ENCODE peak calls at places on chromosomes 13 and 19, in nine cellular contexts. One of them, this sample, is unnamed.
A peak's percentile ranks its signal among the peaks of the same experiment; 100 is the strongest.

GRCh38 chr13:100707818-100708740 is 33.5 kb upstream of the TMTC4 start:
- DNase-seq in NCI-H2171 treated with DMSO at 0.1 percent for 48 hours: no peak
- DNase-seq in SHP77: no peak
- DNase-seq in HTR-8/SVneo: no peak
- DNase-seq in NCI-H1436: no peak
- DNase-seq in progenitor cell of endocrine pancreas: no peak
- DNase-seq in retina: no peak
- DNase-seq in GM04503: no peak
- DNase-seq in HT-29: no peak
- DNase-seq in this sample: no peak

GRCh38 chr13:110921209-110921608 is 6.3 kb upstream of the ANKRD10 start:
- DNase-seq in NCI-H2171 treated with DMSO at 0.1 percent for 48 hours: no peak
- DNase-seq in SHP77: no peak
- DNase-seq in HTR-8/SVneo: no peak
- DNase-seq in NCI-H1436: no peak
- DNase-seq in progenitor cell of endocrine pancreas: no peak
- DNase-seq in retina: no peak
- DNase-seq in GM04503: no peak
- DNase-seq in HT-29: no peak
- DNase-seq in this sample: no peak

GRCh38 chr19:49869484-49870308 is 2.3 kb upstream of the PNKP start:
- DNase-seq in NCI-H2171 treated with DMSO at 0.1 percent for 48 hours: peak; percentile 100
- DNase-seq in SHP77: peak; percentile 99
- DNase-seq in HTR-8/SVneo: peak; percentile 95
- DNase-seq in NCI-H1436: peak; percentile 100
- DNase-seq in progenitor cell of endocrine pancreas: peak; percentile 92
- DNase-seq in retina: peak; percentile 99
- DNase-seq in GM04503: peak; percentile 100
- DNase-seq in HT-29: peak; percentile 100
- DNase-seq in this sample: peak; percentile 99

GRCh38 chr13:27374650-27375049 is 49.8 kb upstream of the GTF3A start:
- DNase-seq in NCI-H2171 treated with DMSO at 0.1 percent for 48 hours: peak; percentile 34
- DNase-seq in SHP77: peak; percentile 90
- DNase-seq in HTR-8/SVneo: peak; percentile 64
- DNase-seq in NCI-H1436: peak; percentile 57
- DNase-seq in progenitor cell of endocrine pancreas: peak; percentile 49
- DNase-seq in retina: peak; percentile 64
- DNase-seq in GM04503: peak; percentile 38
- DNase-seq in HT-29: peak; percentile 99
- DNase-seq in this sample: peak; percentile 70

GRCh38 chr19:30327331-30327730 is 44.9 kb upstream of the ZNF536 start:
- DNase-seq in NCI-H2171 treated with DMSO at 0.1 percent for 48 hours: no peak
- DNase-seq in SHP77: no peak
- DNase-seq in HTR-8/SVneo: no peak
- DNase-seq in NCI-H1436: no peak
- DNase-seq in progenitor cell of endocrine pancreas: no peak
- DNase-seq in retina: no peak
- DNase-seq in GM04503: no peak
- DNase-seq in HT-29: no peak
- DNase-seq in this sample: no peak

GRCh38 chr19:44737238-44738160 is 11.0 kb upstream of the BCL3 start:
- DNase-seq in NCI-H2171 treated with DMSO at 0.1 percent for 48 hours: no peak
- DNase-seq in SHP77: no peak
- DNase-seq in HTR-8/SVneo: no peak
- DNase-seq in NCI-H1436: no peak
- DNase-seq in progenitor cell of endocrine pancreas: no peak
- DNase-seq in retina: no peak
- DNase-seq in GM04503: no peak
- DNase-seq in HT-29: no peak
- DNase-seq in this sample: no peak

GRCh38 chr13:109500146-109500773 is 286.1 kb downstream of the IRS2 start:
- DNase-seq in NCI-H2171 treated with DMSO at 0.1 percent for 48 hours: no peak
- DNase-seq in SHP77: peak; percentile 50
- DNase-seq in HTR-8/SVneo: no peak
- DNase-seq in NCI-H1436: no peak
- DNase-seq in progenitor cell of endocrine pancreas: no peak
- DNase-seq in retina: peak; percentile 34
- DNase-seq in GM04503: no peak
- DNase-seq in HT-29: peak; percentile 30
- DNase-seq in this sample: no peak

GRCh38 chr13:30193279-30194234 is 113.8 kb downstream of the KATNAL1 start:
- DNase-seq in NCI-H2171 treated with DMSO at 0.1 percent for 48 hours: no peak
- DNase-seq in SHP77: no peak
- DNase-seq in HTR-8/SVneo: no peak
- DNase-seq in NCI-H1436: no peak
- DNase-seq in progenitor cell of endocrine pancreas: no peak
- DNase-seq in retina: no peak
- DNase-seq in GM04503: no peak
- DNase-seq in HT-29: no peak
- DNase-seq in this sample: no peak

GRCh38 chr13:77985866-77986636 is 67.4 kb upstream of the EDNRB start:
- DNase-seq in NCI-H2171 treated with DMSO at 0.1 percent for 48 hours: no peak
- DNase-seq in SHP77: no peak
- DNase-seq in HTR-8/SVneo: no peak
- DNase-seq in NCI-H1436: no peak
- DNase-seq in progenitor cell of endocrine pancreas: no peak
- DNase-seq in retina: no peak
- DNase-seq in GM04503: no peak
- DNase-seq in HT-29: no peak
- DNase-seq in this sample: no peak

GRCh38 chr19:18668744-18669523 is 14.5 kb upstream of the CRTC1 start:
- DNase-seq in NCI-H2171 treated with DMSO at 0.1 percent for 48 hours: no peak
- DNase-seq in SHP77: no peak
- DNase-seq in HTR-8/SVneo: no peak
- DNase-seq in NCI-H1436: no peak
- DNase-seq in progenitor cell of endocrine pancreas: no peak
- DNase-seq in retina: no peak
- DNase-seq in GM04503: no peak
- DNase-seq in HT-29: no peak
- DNase-seq in this sample: no peak

GRCh38 chr13:49113526-49114286 is 106.4 kb upstream of the MLNR start:
- DNase-seq in NCI-H2171 treated with DMSO at 0.1 percent for 48 hours: no peak
- DNase-seq in SHP77: no peak
- DNase-seq in HTR-8/SVneo: no peak
- DNase-seq in NCI-H1436: no peak
- DNase-seq in progenitor cell of endocrine pancreas: no peak
- DNase-seq in retina: no peak
- DNase-seq in GM04503: no peak
- DNase-seq in HT-29: no peak
- DNase-seq in this sample: no peak

GRCh38 chr13:109700176-109700575 is 86.2 kb downstream of the IRS2 start:
- DNase-seq in NCI-H2171 treated with DMSO at 0.1 percent for 48 hours: peak; percentile 96
- DNase-seq in SHP77: peak; percentile 86
- DNase-seq in HTR-8/SVneo: peak; percentile 33
- DNase-seq in NCI-H1436: peak; percentile 74
- DNase-seq in progenitor cell of endocrine pancreas: no peak
- DNase-seq in retina: no peak
- DNase-seq in GM04503: no peak
- DNase-seq in HT-29: peak; percentile 86
- DNase-seq in this sample: no peak

GRCh38 chr19:5407356-5407755 is 47.9 kb upstream of the ZNRF4 start:
- DNase-seq in NCI-H2171 treated with DMSO at 0.1 percent for 48 hours: peak; percentile 40
- DNase-seq in SHP77: no peak
- DNase-seq in HTR-8/SVneo: no peak
- DNase-seq in NCI-H1436: no peak
- DNase-seq in progenitor cell of endocrine pancreas: no peak
- DNase-seq in retina: no peak
- DNase-seq in GM04503: no peak
- DNase-seq in HT-29: peak; percentile 7
- DNase-seq in this sample: no peak

GRCh38 chr19:2180881-2181617 is 17.3 kb downstream of the DOT1L start:
- DNase-seq in NCI-H2171 treated with DMSO at 0.1 percent for 48 hours: no peak
- DNase-seq in SHP77: no peak
- DNase-seq in HTR-8/SVneo: no peak
- DNase-seq in NCI-H1436: no peak
- DNase-seq in progenitor cell of endocrine pancreas: no peak
- DNase-seq in retina: no peak
- DNase-seq in GM04503: no peak
- DNase-seq in HT-29: no peak
- DNase-seq in this sample: no peak

GRCh38 chr13:35162420-35162819 is 220.3 kb downstream of the NBEA start:
- DNase-seq in NCI-H2171 treated with DMSO at 0.1 percent for 48 hours: no peak
- DNase-seq in SHP77: no peak
- DNase-seq in HTR-8/SVneo: no peak
- DNase-seq in NCI-H1436: no peak
- DNase-seq in progenitor cell of endocrine pancreas: no peak
- DNase-seq in retina: no peak
- DNase-seq in GM04503: no peak
- DNase-seq in HT-29: no peak
- DNase-seq in this sample: peak; percentile 2

GRCh38 chr19:18093439-18094161 is 4.0 kb upstream of the MAST3 start:
- DNase-seq in NCI-H2171 treated with DMSO at 0.1 percent for 48 hours: peak; percentile 91
- DNase-seq in SHP77: no peak
- DNase-seq in HTR-8/SVneo: peak; percentile 69
- DNase-seq in NCI-H1436: no peak
- DNase-seq in progenitor cell of endocrine pancreas: no peak
- DNase-seq in retina: no peak
- DNase-seq in GM04503: no peak
- DNase-seq in HT-29: no peak
- DNase-seq in this sample: no peak

GRCh38 chr19:44925114-44925891 is 10.9 kb downstream of the APOC1 start:
- DNase-seq in NCI-H2171 treated with DMSO at 0.1 percent for 48 hours: no peak
- DNase-seq in SHP77: no peak
- DNase-seq in HTR-8/SVneo: no peak
- DNase-seq in NCI-H1436: no peak
- DNase-seq in progenitor cell of endocrine pancreas: no peak
- DNase-seq in retina: no peak
- DNase-seq in GM04503: no peak
- DNase-seq in HT-29: no peak
- DNase-seq in this sample: no peak

GRCh38 chr13:28636677-28637317 is 22.1 kb upstream of the POMP start:
- DNase-seq in NCI-H2171 treated with DMSO at 0.1 percent for 48 hours: peak; percentile 12
- DNase-seq in SHP77: peak; percentile 43
- DNase-seq in HTR-8/SVneo: peak; percentile 42
- DNase-seq in NCI-H1436: no peak
- DNase-seq in progenitor cell of endocrine pancreas: peak; percentile 31
- DNase-seq in retina: peak; percentile 51
- DNase-seq in GM04503: no peak
- DNase-seq in HT-29: peak; percentile 89
- DNase-seq in this sample: peak; percentile 23

GRCh38 chr13:81487151-81487550 is 1146.2 kb upstream of the SPRY2 start:
- DNase-seq in NCI-H2171 treated with DMSO at 0.1 percent for 48 hours: no peak
- DNase-seq in SHP77: peak; percentile 10
- DNase-seq in HTR-8/SVneo: peak; percentile 0
- DNase-seq in NCI-H1436: peak; percentile 26
- DNase-seq in progenitor cell of endocrine pancreas: no peak
- DNase-seq in retina: no peak
- DNase-seq in GM04503: no peak
- DNase-seq in HT-29: peak; percentile 71
- DNase-seq in this sample: no peak

GRCh38 chr13:103556681-103557080 is 490.5 kb upstream of the SLC10A2 start:
- DNase-seq in NCI-H2171 treated with DMSO at 0.1 percent for 48 hours: no peak
- DNase-seq in SHP77: no peak
- DNase-seq in HTR-8/SVneo: no peak
- DNase-seq in NCI-H1436: no peak
- DNase-seq in progenitor cell of endocrine pancreas: no peak
- DNase-seq in retina: no peak
- DNase-seq in GM04503: no peak
- DNase-seq in HT-29: no peak
- DNase-seq in this sample: no peak

GRCh38 chr19:44841255-44841654 is 4.8 kb upstream of the NECTIN2 start:
- DNase-seq in NCI-H2171 treated with DMSO at 0.1 percent for 48 hours: no peak
- DNase-seq in SHP77: no peak
- DNase-seq in HTR-8/SVneo: no peak
- DNase-seq in NCI-H1436: no peak
- DNase-seq in progenitor cell of endocrine pancreas: no peak
- DNase-seq in retina: no peak
- DNase-seq in GM04503: no peak
- DNase-seq in HT-29: no peak
- DNase-seq in this sample: no peak

GRCh38 chr13:37618554-37618953 is 20.0 kb upstream of the POSTN start:
- DNase-seq in NCI-H2171 treated with DMSO at 0.1 percent for 48 hours: no peak
- DNase-seq in SHP77: no peak
- DNase-seq in HTR-8/SVneo: no peak
- DNase-seq in NCI-H1436: no peak
- DNase-seq in progenitor cell of endocrine pancreas: no peak
- DNase-seq in retina: no peak
- DNase-seq in GM04503: peak; percentile 56
- DNase-seq in HT-29: no peak
- DNase-seq in this sample: no peak

GRCh38 chr13:47144782-47145181 is 247.9 kb upstream of the HTR2A start:
- DNase-seq in NCI-H2171 treated with DMSO at 0.1 percent for 48 hours: no peak
- DNase-seq in SHP77: no peak
- DNase-seq in HTR-8/SVneo: no peak
- DNase-seq in NCI-H1436: no peak
- DNase-seq in progenitor cell of endocrine pancreas: no peak
- DNase-seq in retina: no peak
- DNase-seq in GM04503: no peak
- DNase-seq in HT-29: no peak
- DNase-seq in this sample: no peak

GRCh38 chr13:86051134-86052103 is 252.2 kb upstream of the SLITRK6 start:
- DNase-seq in NCI-H2171 treated with DMSO at 0.1 percent for 48 hours: no peak
- DNase-seq in SHP77: peak; percentile 14
- DNase-seq in HTR-8/SVneo: no peak
- DNase-seq in NCI-H1436: peak; percentile 26
- DNase-seq in progenitor cell of endocrine pancreas: no peak
- DNase-seq in retina: no peak
- DNase-seq in GM04503: no peak
- DNase-seq in HT-29: peak; percentile 90
- DNase-seq in this sample: no peak

GRCh38 chr13:104106705-104107393 is 1040.6 kb upstream of the SLC10A2 start:
- DNase-seq in NCI-H2171 treated with DMSO at 0.1 percent for 48 hours: no peak
- DNase-seq in SHP77: no peak
- DNase-seq in HTR-8/SVneo: no peak
- DNase-seq in NCI-H1436: peak; percentile 1
- DNase-seq in progenitor cell of endocrine pancreas: no peak
- DNase-seq in retina: no peak
- DNase-seq in GM04503: no peak
- DNase-seq in HT-29: peak; percentile 84
- DNase-seq in this sample: no peak

GRCh38 chr13:66689628-66690027 is 540.5 kb downstream of the PCDH9 start:
- DNase-seq in NCI-H2171 treated with DMSO at 0.1 percent for 48 hours: peak; percentile 85
- DNase-seq in SHP77: no peak
- DNase-seq in HTR-8/SVneo: no peak
- DNase-seq in NCI-H1436: no peak
- DNase-seq in progenitor cell of endocrine pancreas: no peak
- DNase-seq in retina: peak; percentile 32
- DNase-seq in GM04503: no peak
- DNase-seq in HT-29: peak; percentile 9
- DNase-seq in this sample: no peak

GRCh38 chr13:99119686-99120085 is 81.0 kb upstream of the UBAC2 start:
- DNase-seq in NCI-H2171 treated with DMSO at 0.1 percent for 48 hours: no peak
- DNase-seq in SHP77: no peak
- DNase-seq in HTR-8/SVneo: no peak
- DNase-seq in NCI-H1436: no peak
- DNase-seq in progenitor cell of endocrine pancreas: no peak
- DNase-seq in retina: no peak
- DNase-seq in GM04503: no peak
- DNase-seq in HT-29: no peak
- DNase-seq in this sample: no peak

GRCh38 chr19:31058676-31059075 is 290.6 kb downstream of the TSHZ3 start:
- DNase-seq in NCI-H2171 treated with DMSO at 0.1 percent for 48 hours: no peak
- DNase-seq in SHP77: no peak
- DNase-seq in HTR-8/SVneo: no peak
- DNase-seq in NCI-H1436: no peak
- DNase-seq in progenitor cell of endocrine pancreas: no peak
- DNase-seq in retina: no peak
- DNase-seq in GM04503: no peak
- DNase-seq in HT-29: no peak
- DNase-seq in this sample: no peak

GRCh38 chr13:94667190-94667589 is 45.2 kb downstream of the SOX21 start:
- DNase-seq in NCI-H2171 treated with DMSO at 0.1 percent for 48 hours: no peak
- DNase-seq in SHP77: no peak
- DNase-seq in HTR-8/SVneo: no peak
- DNase-seq in NCI-H1436: no peak
- DNase-seq in progenitor cell of endocrine pancreas: no peak
- DNase-seq in retina: no peak
- DNase-seq in GM04503: no peak
- DNase-seq in HT-29: no peak
- DNase-seq in this sample: no peak

GRCh38 chr13:89721216-89721615 is 1626.3 kb upstream of the MIR17HG start:
- DNase-seq in NCI-H2171 treated with DMSO at 0.1 percent for 48 hours: no peak
- DNase-seq in SHP77: no peak
- DNase-seq in HTR-8/SVneo: no peak
- DNase-seq in NCI-H1436: no peak
- DNase-seq in progenitor cell of endocrine pancreas: no peak
- DNase-seq in retina: no peak
- DNase-seq in GM04503: no peak
- DNase-seq in HT-29: no peak
- DNase-seq in this sample: no peak

This sample was measured in CD4-positive, CD25-positive, alpha-beta regulatory T cell.